ENCODE peak calls at places on chromosomes 13 and 19, in five cellular contexts. One of them, this sample, is unnamed.

GRCh38 chr19:57111329-57111644 is 8.5 kb upstream of the USP29 start:
- DNase-seq in IMR-90: no peak
- DNase-seq in CD8-positive, alpha-beta T cell: no peak
- DNase-seq in pancreas: no peak
- DNase-seq in stomach: no peak
- DNase-seq in this sample: no peak

GRCh38 chr19:48363500-48363809 is 285 bp downstream of the TMEM143 start:
- DNase-seq in IMR-90: no peak
- DNase-seq in CD8-positive, alpha-beta T cell: peak; percentile 14
- DNase-seq in pancreas: no peak
- DNase-seq in stomach: no peak
- DNase-seq in this sample: no peak

GRCh38 chr19:4445963-4446668 is 11.5 kb downstream of the UBXN6 start:
- DNase-seq in IMR-90: no peak
- DNase-seq in CD8-positive, alpha-beta T cell: no peak
- DNase-seq in pancreas: no peak
- DNase-seq in stomach: no peak
- DNase-seq in this sample: no peak

GRCh38 chr13:99736541-99736940 is 235.0 kb downstream of the ZIC5 start:
- DNase-seq in IMR-90: no peak
- DNase-seq in CD8-positive, alpha-beta T cell: no peak
- DNase-seq in pancreas: no peak
- DNase-seq in stomach: peak; percentile 5
- DNase-seq in this sample: no peak

GRCh38 chr19:574658-575526 is 2.5 kb downstream of the BSG start:
- DNase-seq in IMR-90: peak; percentile 59
- DNase-seq in CD8-positive, alpha-beta T cell: no peak
- DNase-seq in pancreas: no peak
- DNase-seq in stomach: peak; percentile 69
- DNase-seq in this sample: peak; percentile 76

GRCh38 chr19:51873097-51873496 is 14.7 kb downstream of the ZNF577 start:
- DNase-seq in IMR-90: no peak
- DNase-seq in CD8-positive, alpha-beta T cell: no peak
- DNase-seq in pancreas: no peak
- DNase-seq in stomach: no peak
- DNase-seq in this sample: no peak

GRCh38 chr13:110305544-110305943 is 1.4 kb downstream of the COL4A1 start:
- DNase-seq in IMR-90: no peak
- DNase-seq in CD8-positive, alpha-beta T cell: no peak
- DNase-seq in pancreas: no peak
- DNase-seq in stomach: no peak
- DNase-seq in this sample: no peak

GRCh38 chr13:39196957-39197644 is 158.8 kb downstream of the NHLRC3 start:
- DNase-seq in IMR-90: no peak
- DNase-seq in CD8-positive, alpha-beta T cell: no peak
- DNase-seq in pancreas: no peak
- DNase-seq in stomach: no peak
- DNase-seq in this sample: no peak

GRCh38 chr19:42596391-42597071 is 1.8 kb upstream of the CEACAM8 start:
- DNase-seq in IMR-90: no peak
- DNase-seq in CD8-positive, alpha-beta T cell: peak; percentile 25
- DNase-seq in pancreas: no peak
- DNase-seq in stomach: peak; percentile 41
- DNase-seq in this sample: peak; percentile 22

GRCh38 chr19:19489804-19490204 is 25.5 kb downstream of the TSSK6 start:
- DNase-seq in IMR-90: no peak
- DNase-seq in CD8-positive, alpha-beta T cell: no peak
- DNase-seq in pancreas: no peak
- DNase-seq in stomach: peak; percentile 34
- DNase-seq in this sample: no peak

GRCh38 chr19:38263696-38264485 is 482 bp upstream of the SPINT2 start:
- DNase-seq in IMR-90: peak; percentile 45
- DNase-seq in CD8-positive, alpha-beta T cell: peak; percentile 61
- DNase-seq in pancreas: peak; percentile 95
- DNase-seq in stomach: peak; percentile 98
- DNase-seq in this sample: peak; percentile 44

GRCh38 chr13:111317571-111318360 is 2.7 kb upstream of the TEX29 start:
- DNase-seq in IMR-90: no peak
- DNase-seq in CD8-positive, alpha-beta T cell: no peak
- DNase-seq in pancreas: no peak
- DNase-seq in stomach: no peak
- DNase-seq in this sample: no peak

GRCh38 chr13:42216422-42216735 is 55.6 kb upstream of the AKAP11 start:
- DNase-seq in IMR-90: no peak
- DNase-seq in CD8-positive, alpha-beta T cell: no peak
- DNase-seq in pancreas: no peak
- DNase-seq in stomach: no peak
- DNase-seq in this sample: no peak

GRCh38 chr13:42214445-42214844 is 57.5 kb upstream of the AKAP11 start:
- DNase-seq in IMR-90: no peak
- DNase-seq in CD8-positive, alpha-beta T cell: no peak
- DNase-seq in pancreas: no peak
- DNase-seq in stomach: no peak
- DNase-seq in this sample: no peak

GRCh38 chr13:42219051-42219450 is 52.9 kb upstream of the AKAP11 start:
- DNase-seq in IMR-90: no peak
- DNase-seq in CD8-positive, alpha-beta T cell: no peak
- DNase-seq in pancreas: no peak
- DNase-seq in stomach: no peak
- DNase-seq in this sample: no peak

GRCh38 chr13:42218576-42218975 is 53.4 kb upstream of the AKAP11 start:
- DNase-seq in IMR-90: no peak
- DNase-seq in CD8-positive, alpha-beta T cell: no peak
- DNase-seq in pancreas: no peak
- DNase-seq in stomach: no peak
- DNase-seq in this sample: no peak

DNA sequence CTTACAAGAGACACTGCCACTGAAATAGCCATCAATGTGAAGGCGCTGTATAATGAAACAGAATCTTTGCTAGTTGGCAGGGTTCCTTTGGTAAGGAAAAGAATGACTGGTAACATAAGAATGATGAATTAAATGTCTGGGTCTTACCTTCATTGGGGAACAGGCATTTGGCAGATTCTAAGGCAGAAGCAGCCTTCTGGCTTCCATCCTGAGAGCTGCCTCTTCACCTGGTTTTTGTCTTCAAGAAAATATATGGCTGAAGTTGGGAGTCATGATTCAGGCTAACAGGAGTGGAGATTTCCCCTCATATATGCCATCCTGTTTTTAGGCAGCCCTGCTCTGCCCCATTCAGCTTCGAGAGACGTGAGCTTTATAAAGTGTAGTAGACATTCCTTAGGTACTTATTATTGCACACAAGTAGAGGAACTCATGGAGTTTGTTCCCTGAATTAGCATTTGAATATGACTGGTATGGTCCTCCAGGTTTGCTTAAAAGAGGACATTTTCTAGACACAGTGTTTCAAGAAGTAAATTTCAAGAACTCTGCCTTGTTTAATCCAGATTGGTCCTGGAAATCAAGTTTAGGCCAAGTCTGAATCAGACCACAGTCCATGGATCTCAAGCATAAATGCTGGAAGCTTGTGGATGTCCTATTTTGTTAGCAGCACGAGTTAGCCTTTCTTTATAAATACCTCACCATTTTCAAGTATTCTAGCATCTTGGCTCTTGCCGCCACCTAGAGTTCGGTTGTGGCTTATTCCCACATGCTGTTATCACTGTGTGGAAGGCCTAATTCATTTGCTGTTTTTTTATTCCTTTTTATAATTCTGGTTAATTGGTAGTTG is 56.2 kb upstream of the AKAP11 start:
- DNase-seq in IMR-90: peak; percentile 60
- DNase-seq in CD8-positive, alpha-beta T cell: no peak
- DNase-seq in pancreas: no peak
- DNase-seq in stomach: no peak
- DNase-seq in this sample: peak; percentile 82
- TF ChIP-seq CTCF in IMR-90: peak; percentile 64
- TF ChIP-seq CTCF in CD8-positive, alpha-beta T cell: peak; percentile 40
- TF ChIP-seq CTCF in pancreas: no peak
- TF ChIP-seq CTCF in stomach: peak; percentile 23
- TF ChIP-seq CTCF in this sample: peak; percentile 81

DNA sequence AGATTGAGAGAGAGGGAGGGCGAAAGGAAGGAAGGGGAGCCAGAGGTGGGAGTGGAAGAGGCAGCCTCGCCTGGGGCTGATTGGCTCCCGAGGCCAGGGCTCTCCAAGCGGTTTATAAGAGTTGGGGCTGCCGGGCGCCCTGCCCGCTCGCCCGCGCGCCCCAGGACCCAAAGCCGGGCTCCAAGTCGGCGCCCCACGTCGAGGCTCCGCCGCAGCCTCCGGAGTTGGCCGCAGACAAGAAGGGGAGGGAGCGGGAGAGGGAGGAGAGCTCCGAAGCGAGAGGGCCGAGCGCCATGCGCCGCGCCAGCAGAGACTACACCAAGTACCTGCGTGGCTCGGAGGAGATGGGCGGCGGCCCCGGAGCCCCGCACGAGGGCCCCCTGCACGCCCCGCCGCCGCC is at the start of gene TNFSF11:
- DNase-seq in IMR-90: no peak
- DNase-seq in CD8-positive, alpha-beta T cell: no peak
- DNase-seq in pancreas: no peak
- DNase-seq in stomach: no peak
- DNase-seq in this sample: peak; percentile 51
- H3K4me3 ChIP-seq in IMR-90: no peak within 1 kb of the TSS
- H3K4me3 ChIP-seq in CD8-positive, alpha-beta T cell: peak within 1 kb of the TSS; percentile 53
- H3K4me3 ChIP-seq in pancreas: no peak within 1 kb of the TSS
- H3K4me3 ChIP-seq in stomach: peak within 1 kb of the TSS; percentile 55
- H3K4me3 ChIP-seq in this sample: peak within 1 kb of the TSS; percentile 70

DNA sequence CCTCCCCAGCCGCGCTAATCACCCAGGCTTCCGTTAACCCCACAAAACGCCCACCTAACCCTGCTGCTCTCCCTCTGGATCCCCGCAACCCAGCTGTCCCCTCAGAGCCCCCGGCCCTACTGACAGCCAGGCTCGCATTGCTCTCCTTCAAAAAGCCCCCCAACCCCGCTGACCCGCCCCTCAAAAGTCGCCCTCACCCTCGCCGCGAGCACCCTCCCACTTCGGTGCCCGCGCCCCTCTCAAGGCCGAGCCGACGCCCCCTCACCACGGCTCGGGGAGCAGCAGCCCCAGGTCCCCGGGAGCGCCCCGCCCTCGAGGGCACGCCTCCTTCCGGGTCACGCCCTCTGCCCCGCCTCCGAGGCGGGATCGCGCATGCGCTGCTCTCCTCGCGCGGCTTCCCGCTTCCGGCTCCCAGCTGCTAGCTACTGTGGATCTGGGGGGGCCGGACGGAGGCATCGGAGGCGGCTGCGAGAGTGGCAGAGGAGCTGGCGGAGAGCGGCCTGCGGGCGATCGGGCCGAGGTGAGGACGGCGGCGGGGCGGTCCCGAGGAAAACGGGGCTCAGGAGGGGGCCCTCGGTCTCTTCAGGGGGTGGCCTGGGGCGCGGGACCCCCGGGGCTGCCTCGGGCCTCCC is 46.1 kb downstream of the ARHGEF18 start:
- DNase-seq in IMR-90: peak; percentile 87
- DNase-seq in CD8-positive, alpha-beta T cell: peak; percentile 87
- DNase-seq in pancreas: peak; percentile 77
- DNase-seq in stomach: peak; percentile 94
- DNase-seq in this sample: peak; percentile 90
- TF ChIP-seq CTCF in IMR-90: no peak
- TF ChIP-seq CTCF in CD8-positive, alpha-beta T cell: no peak
- TF ChIP-seq CTCF in pancreas: no peak
- TF ChIP-seq CTCF in stomach: no peak
- TF ChIP-seq CTCF in this sample: no peak

DNA sequence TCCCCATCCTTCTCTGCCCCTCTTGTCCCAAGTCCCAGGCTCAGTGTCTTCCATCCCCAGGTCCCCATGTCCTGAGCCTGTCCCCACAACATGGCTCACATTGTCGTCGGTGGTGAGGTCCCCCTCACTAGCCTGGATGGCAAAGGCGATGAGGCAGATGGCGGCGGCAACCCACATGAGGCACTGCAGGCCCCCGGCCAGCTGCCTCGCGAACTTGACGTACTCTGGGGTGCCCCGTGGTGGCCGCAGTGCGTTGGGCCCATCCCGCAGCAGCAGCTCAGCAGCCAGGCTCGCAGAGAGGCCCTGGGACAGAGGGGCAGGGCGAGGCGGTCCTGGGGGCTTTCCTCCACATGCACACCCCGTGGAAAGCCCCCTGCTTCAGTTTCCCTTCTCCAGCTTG is 1.1 kb downstream of the ATP4A start:
- DNase-seq in IMR-90: no peak
- DNase-seq in CD8-positive, alpha-beta T cell: no peak
- DNase-seq in pancreas: no peak
- DNase-seq in stomach: no peak
- DNase-seq in this sample: no peak
- H3K4me3 ChIP-seq in IMR-90: no peak overlapping the region
- H3K4me3 ChIP-seq in CD8-positive, alpha-beta T cell: no peak overlapping the region
- H3K4me3 ChIP-seq in pancreas: no peak overlapping the region
- H3K4me3 ChIP-seq in stomach: no peak overlapping the region
- H3K4me3 ChIP-seq in this sample: no peak overlapping the region

DNA sequence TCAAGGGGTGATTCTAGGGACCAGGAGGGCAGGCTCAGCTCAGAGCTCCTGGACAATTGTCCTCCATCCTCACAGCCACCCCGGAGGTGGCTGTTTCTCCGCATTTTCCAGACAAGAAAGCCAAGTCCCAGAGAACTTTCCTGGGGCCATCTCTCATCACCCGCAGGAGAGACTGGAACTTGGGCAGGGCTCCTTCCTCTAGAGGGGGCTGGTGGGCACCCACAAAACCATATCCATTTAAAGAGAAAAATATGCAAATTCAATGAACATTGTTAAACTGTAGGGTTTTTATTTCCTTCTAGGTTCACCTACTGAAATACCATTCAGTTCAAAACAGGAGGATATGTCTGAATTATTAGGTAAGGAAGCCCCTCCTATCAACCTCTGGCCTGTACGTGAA is 16.6 kb downstream of the SPACA7 start:
- DNase-seq in IMR-90: no peak
- DNase-seq in CD8-positive, alpha-beta T cell: no peak
- DNase-seq in pancreas: no peak
- DNase-seq in stomach: no peak
- DNase-seq in this sample: no peak
- TF ChIP-seq CTCF in IMR-90: no peak
- TF ChIP-seq CTCF in CD8-positive, alpha-beta T cell: no peak
- TF ChIP-seq CTCF in pancreas: no peak
- TF ChIP-seq CTCF in stomach: no peak
- TF ChIP-seq CTCF in this sample: no peak

DNA sequence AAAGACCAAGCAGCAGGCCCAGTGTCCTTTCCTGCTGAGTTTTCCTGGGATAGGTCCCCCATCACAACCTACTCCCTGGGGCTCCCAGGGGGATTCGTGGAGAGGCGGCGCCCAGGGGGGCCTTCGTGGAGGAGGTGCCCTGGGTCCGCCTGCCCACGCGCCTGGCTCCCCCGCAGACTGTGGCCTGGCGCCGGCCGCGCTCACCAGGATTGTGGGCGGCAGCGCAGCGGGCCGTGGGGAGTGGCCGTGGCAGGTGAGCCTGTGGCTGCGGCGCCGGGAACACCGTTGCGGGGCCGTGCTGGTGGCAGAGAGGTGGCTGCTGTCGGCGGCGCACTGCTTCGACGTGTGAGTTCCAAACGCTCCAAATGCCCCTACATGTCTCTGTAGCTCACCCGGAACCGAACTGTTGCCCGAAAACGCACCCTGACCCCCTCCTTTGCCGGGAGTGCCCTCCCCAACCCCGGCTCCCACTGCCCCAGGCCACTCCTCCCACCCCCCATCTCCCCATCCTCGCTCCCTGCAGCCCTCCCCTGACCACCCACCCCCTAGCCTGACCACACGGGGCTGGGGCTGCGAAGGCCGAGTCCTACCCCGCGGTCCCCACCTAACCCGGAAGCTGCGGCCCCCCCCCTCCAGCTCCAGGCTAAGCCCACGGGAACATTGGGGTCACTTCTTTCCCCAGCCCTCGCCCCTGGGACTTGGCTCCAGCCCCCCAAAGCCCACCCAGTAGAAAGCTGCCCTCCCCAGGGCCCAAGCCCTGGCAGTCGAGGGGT is 3.3 kb downstream of the TIMM13 start:
- DNase-seq in IMR-90: no peak
- DNase-seq in CD8-positive, alpha-beta T cell: no peak
- DNase-seq in pancreas: no peak
- DNase-seq in stomach: no peak
- DNase-seq in this sample: no peak
- H3K4me3 ChIP-seq in IMR-90: no peak overlapping the region
- H3K4me3 ChIP-seq in CD8-positive, alpha-beta T cell: no peak overlapping the region
- H3K4me3 ChIP-seq in pancreas: peak overlapping the region; percentile 16
- H3K4me3 ChIP-seq in stomach: peak overlapping the region; percentile 99
- H3K4me3 ChIP-seq in this sample: no peak overlapping the region